ENCODE peak calls at places on chromosomes 3 and 15, in seven cellular contexts. F, K, N, D, E, G and Z are unnamed samples.
A peak's percentile ranks its signal among the peaks of the same experiment; 100 is the strongest.

GRCh38 chr3:20054549-20054987 is 14.3 kb downstream of the KAT2B start:
- DNase-seq in F (peak; percentile 100), D (peak; percentile 37), N (peak; percentile 37), G (peak; percentile 52), E (peak; percentile 89), K (no peak), Z (peak; percentile 95)

GRCh38 chr3:105823149-105823866 is 45.5 kb downstream of the CBLB start:
- DNase-seq in G (no peak), N (no peak), E (peak; percentile 86), K (peak; percentile 49), F (peak; percentile 91), D (peak; percentile 67), Z (no peak)

GRCh38 chr3:60610441-60611112 is 640.7 kb downstream of the FHIT start:
- DNase-seq in N (no peak), K (no peak), D (peak; percentile 83), G (peak; percentile 17), F (peak; percentile 54), E (peak; percentile 22), Z (no peak)

GRCh38 chr3:171446801-171447578 is 13.2 kb downstream of the TNIK start:
- DNase-seq in F (peak; percentile 37), N (no peak), E (no peak), G (no peak), K (peak; percentile 33), D (peak; percentile 18), Z (peak; percentile 65)

GRCh38 chr15:80512729-80513670 is 108.8 kb downstream of the ARNT2 start:
- DNase-seq in N (no peak), G (peak; percentile 4), E (peak; percentile 17), K (no peak), F (peak; percentile 50), D (no peak), Z (no peak)

GRCh38 chr3:146507331-146508120 is 36.9 kb downstream of the PLSCR1 start:
- DNase-seq in K (no peak), D (no peak), E (no peak), N (no peak), F (no peak), G (no peak), Z (no peak)

GRCh38 chr3:128505771-128506170 is 12.8 kb upstream of the GATA2 start:
- DNase-seq in E (no peak), G (peak; percentile 10), K (no peak), F (no peak), D (no peak), N (no peak), Z (no peak)

GRCh38 chr3:169528289-169528688 is 135.2 kb downstream of the MECOM start:
- DNase-seq in K (no peak), D (no peak), N (no peak), F (no peak), E (peak; percentile 66), G (no peak), Z (no peak)

GRCh38 chr3:126202281-126203079 is 22.1 kb upstream of the ALDH1L1 start:
- DNase-seq in D (no peak), N (no peak), G (peak; percentile 38), E (no peak), K (no peak), F (no peak), Z (no peak)

GRCh38 chr3:112894258-112894657 is 47.6 kb upstream of the CD200R1L start:
- DNase-seq in E (peak; percentile 1), G (no peak), D (no peak), K (no peak), F (peak; percentile 67), N (no peak), Z (no peak)